ENCODE peak calls at places on chromosomes 2 and 18, in seven cellular contexts. C is spleen, I is thoracic aorta, S is A549, F is tibial artery, G is IMR-90, A is osteocyte. E is an unnamed sample.

GRCh38 chr2:178280261-178280852 is 86.0 kb downstream of the OSBPL6 start:
- DNase-seq in S (peak; percentile 30), C (no peak), G (peak; percentile 59), I (peak; percentile 6), A (no peak), F (no peak), E (no peak)

GRCh38 chr2:190634381-190634780 is 14.5 kb upstream of the NAB1 start:
- DNase-seq in G (peak; percentile 43), I (no peak), A (no peak), S (no peak), F (no peak), C (no peak), E (no peak)

GRCh38 chr2:72289283-72289682 is 141.6 kb upstream of the CYP26B1 start:
- DNase-seq in S (no peak), I (no peak), F (no peak), A (no peak), C (no peak), G (peak; percentile 86), E (no peak)

GRCh38 chr18:69401475-69402218 is 959 bp downstream of the DOK6 start:
- DNase-seq in C (no peak), G (peak; percentile 8), F (no peak), A (no peak), I (no peak), S (peak; percentile 2), E (no peak)

GRCh38 chr2:133389569-133389968 is 178.7 kb downstream of the NCKAP5 start:
- DNase-seq in C (no peak), A (no peak), S (no peak), I (no peak), F (no peak), G (no peak), E (no peak)

GRCh38 chr18:77811510-77811909 is 561.9 kb downstream of the GALR1 start:
- DNase-seq in F (no peak), I (no peak), C (no peak), A (no peak), S (no peak), G (no peak), E (no peak)

GRCh38 chr2:20015482-20016083 is 3.1 kb upstream of the MATN3 start:
- DNase-seq in G (peak; percentile 65), F (no peak), I (no peak), A (no peak), S (peak; percentile 40), C (no peak), E (no peak)

GRCh38 chr2:37671816-37672103 is 318 bp upstream of the CDC42EP3 start:
- DNase-seq in G (no peak), I (no peak), C (no peak), S (peak; percentile 67), F (peak; percentile 30), A (no peak), E (no peak)

GRCh38 chr2:8980096-8980495 is 23.4 kb downstream of the MBOAT2 start:
- DNase-seq in I (no peak), G (peak; percentile 46), C (no peak), A (no peak), S (no peak), F (no peak), E (no peak)

GRCh38 chr2:206543073-206543472 is 99.2 kb upstream of the FAM237A start:
- DNase-seq in A (no peak), G (no peak), F (no peak), S (no peak), C (no peak), I (no peak), E (no peak)

GRCh38 chr2:64679673-64680425 is 26.1 kb upstream of the SERTAD2 start:
- DNase-seq in G (no peak), I (no peak), C (no peak), A (no peak), F (no peak), S (no peak), E (no peak)

GRCh38 chr2:149904816-149905215 is 317.2 kb upstream of the MMADHC start:
- DNase-seq in A (no peak), C (no peak), S (no peak), I (no peak), G (no peak), F (no peak), E (no peak)

GRCh38 chr18:41721103-41721502 is 233.9 kb upstream of the PIK3C3 start:
- DNase-seq in G (no peak), C (no peak), I (no peak), A (no peak), S (no peak), F (no peak), E (no peak)

GRCh38 chr2:235504459-235505200 is 10.8 kb downstream of the AGAP1 start:
- DNase-seq in A (no peak), C (no peak), I (no peak), S (no peak), G (no peak), F (no peak), E (no peak)

GRCh38 chr2:134917219-134917957 is 1.2 kb upstream of the CCNT2 start:
- DNase-seq in S (no peak), A (no peak), I (no peak), F (peak; percentile 23), G (no peak), C (peak; percentile 80), E (peak; percentile 18)

GRCh38 chr2:72325592-72326422 is 178.1 kb upstream of the CYP26B1 start:
- DNase-seq in A (no peak), G (peak; percentile 1), C (no peak), S (peak; percentile 7), F (no peak), I (no peak), E (no peak)

GRCh38 chr18:40866013-40866644 is 1088.9 kb upstream of the PIK3C3 start:
- DNase-seq in C (no peak), A (no peak), I (no peak), S (no peak), F (no peak), G (no peak), E (no peak)

GRCh38 chr2:158994920-158995676 is 26.7 kb downstream of the TANC1 start:
- DNase-seq in I (no peak), A (no peak), F (no peak), S (no peak), G (no peak), C (no peak), E (no peak)

GRCh38 chr18:25646971-25647370 is 295.0 kb upstream of the ZNF521 start:
- DNase-seq in S (no peak), I (no peak), A (no peak), F (no peak), C (no peak), G (peak; percentile 77), E (no peak)

GRCh38 chr2:98869272-98869641 is 66.8 kb downstream of the CRACDL start:
- DNase-seq in A (peak; percentile 76), C (no peak), S (no peak), G (no peak), F (no peak), I (no peak), E (no peak)

GRCh38 chr2:217106650-217107014 is 246.8 kb upstream of the TNP1 start:
- DNase-seq in F (no peak), I (no peak), S (no peak), A (no peak), C (no peak), G (peak; percentile 65), E (no peak)

GRCh38 chr2:13001408-13001807 is 284.7 kb downstream of the TRIB2 start:
- DNase-seq in F (no peak), G (no peak), S (no peak), A (no peak), C (no peak), I (no peak), E (no peak)

GRCh38 chr2:584863-585823 is 92.1 kb downstream of the TMEM18 start:
- DNase-seq in I (no peak), G (no peak), C (no peak), A (no peak), F (no peak), S (no peak), E (no peak)

GRCh38 chr18:8536226-8536625 is 73.0 kb upstream of the RAB12 start:
- DNase-seq in A (peak; percentile 34), S (no peak), C (no peak), F (no peak), I (no peak), G (no peak), E (no peak)
- TF ChIP-seq CTCF in A (no peak), S (no peak), C (no peak), F (no peak), I (no peak), G (no peak), E (no peak)

GRCh38 chr2:118582058-118582457 is 265.4 kb downstream of the EN1 start:
- DNase-seq in F (no peak), G (no peak), S (no peak), C (no peak), I (no peak), A (no peak), E (no peak)

GRCh38 chr2:118576109-118576855 is 271.2 kb downstream of the EN1 start:
- DNase-seq in C (no peak), I (no peak), A (no peak), F (no peak), G (no peak), S (no peak), E (no peak)

GRCh38 chr2:118580651-118581050 is 266.8 kb downstream of the EN1 start:
- DNase-seq in C (no peak), S (no peak), I (no peak), F (no peak), A (no peak), G (no peak), E (no peak)

GRCh38 chr2:118580107-118580506 is 267.3 kb downstream of the EN1 start:
- DNase-seq in C (no peak), I (no peak), A (no peak), F (no peak), S (no peak), G (no peak), E (no peak)

DNA sequence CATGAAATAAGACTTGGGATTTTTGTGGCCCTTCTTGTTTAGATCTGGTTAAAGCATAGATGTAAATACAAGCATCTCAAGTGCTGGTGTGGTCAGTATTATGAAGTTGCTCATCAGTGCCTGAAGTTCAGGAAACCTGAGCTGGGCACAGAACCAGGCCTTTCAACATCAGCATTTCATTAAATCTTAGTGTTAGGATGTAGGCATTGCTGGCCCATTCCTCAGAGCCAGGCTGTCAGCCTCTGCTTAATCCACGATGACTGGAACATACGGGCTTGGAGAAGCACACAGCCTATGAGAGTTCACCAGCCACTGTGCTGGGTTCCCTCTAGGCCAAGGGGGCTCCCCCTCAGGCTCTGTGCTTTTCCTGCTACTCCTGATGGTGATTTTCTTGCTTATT is 270.2 kb downstream of the EN1 start:
- DNase-seq in G (no peak), I (no peak), C (no peak), A (no peak), F (no peak), S (no peak), E (no peak)
- TF ChIP-seq CTCF in G (no peak), I (no peak), C (no peak), A (no peak), F (no peak), S (no peak), E (no peak)

GRCh38 chr2:100214265-100214961 is 72.0 kb upstream of the AFF3 start:
- DNase-seq in I (no peak), C (no peak), G (no peak), F (peak; percentile 55), S (no peak), A (no peak), E (no peak)
- TF ChIP-seq CTCF in I (no peak), C (no peak), G (no peak), F (no peak), S (no peak), A (no peak), E (no peak)

DNA sequence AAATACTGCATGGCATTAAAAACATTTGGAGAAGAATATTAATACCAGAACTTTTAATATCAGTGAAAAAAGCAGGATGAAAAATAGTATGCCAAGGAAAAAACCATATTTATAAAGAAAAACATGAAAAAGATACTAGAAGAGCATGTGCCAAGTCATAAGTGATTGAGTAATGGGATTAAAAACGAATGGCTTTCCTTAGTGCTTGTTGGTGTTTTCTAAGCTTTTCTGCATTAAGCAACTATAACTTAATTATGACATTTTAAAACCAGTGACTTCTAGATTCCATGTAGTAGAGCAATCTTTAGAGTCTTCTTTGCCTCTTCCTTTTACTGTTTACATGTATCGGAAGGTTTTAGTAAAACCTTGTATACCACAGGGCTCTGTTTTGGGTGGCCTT is 6.6 kb downstream of the MAPRE3 start:
- DNase-seq in A (no peak), C (no peak), G (no peak), F (no peak), I (no peak), S (no peak), E (no peak)
- TF ChIP-seq CTCF in A (no peak), C (no peak), G (no peak), F (no peak), I (no peak), S (no peak), E (no peak)

E was measured in activated B cell treated with CpG ODN at 0.5 μM for 24 hours.